ENCODE peak calls at places on chromosomes 13 and 19, in four cellular contexts. One of them, this sample, is unnamed. For H3K4me1, the result is how much of the 10 kb centered on the place peaks cover.

GRCh38 chr19:16875584-16876555 is 12.9 kb upstream of the F2RL3 start:
- DNase-seq in SJCRH30: no peak
- DNase-seq in thoracic aorta: no peak
- DNase-seq in SJSA1: no peak
- DNase-seq in this sample: no peak

GRCh38 chr13:80340643-80341097 is 256 bp downstream of the SPRY2 start:
- DNase-seq in SJSA1: peak
- DNase-seq in SJCRH30: no peak
- DNase-seq in thoracic aorta: no peak
- DNase-seq in this sample: no peak

GRCh38 chr19:3520166-3521103 is 14.3 kb downstream of the FZR1 start:
- DNase-seq in SJCRH30: no peak
- DNase-seq in SJSA1: no peak
- DNase-seq in thoracic aorta: no peak
- DNase-seq in this sample: peak

GRCh38 chr19:1064661-1065605 is 2.0 kb upstream of the ARHGAP45 start:
- DNase-seq in SJCRH30: no peak
- DNase-seq in thoracic aorta: no peak
- DNase-seq in SJSA1: peak
- DNase-seq in this sample: no peak

GRCh38 chr13:81907973-81908372 is 1567.0 kb upstream of the SPRY2 start:
- DNase-seq in SJSA1: no peak
- DNase-seq in thoracic aorta: no peak
- DNase-seq in SJCRH30: no peak
- DNase-seq in this sample: no peak

GRCh38 chr13:35984776-35985453 is 146.3 kb downstream of the DCLK1 start:
- DNase-seq in SJCRH30: peak
- DNase-seq in thoracic aorta: no peak
- DNase-seq in SJSA1: no peak
- DNase-seq in this sample: no peak

GRCh38 chr13:49190901-49191300 is 29.2 kb upstream of the MLNR start:
- DNase-seq in SJCRH30: no peak
- DNase-seq in thoracic aorta: no peak
- DNase-seq in SJSA1: no peak
- DNase-seq in this sample: no peak

GRCh38 chr19:5093297-5093858 is 124.5 kb downstream of the KDM4B start:
- DNase-seq in SJSA1: no peak
- DNase-seq in SJCRH30: peak
- DNase-seq in thoracic aorta: no peak
- DNase-seq in this sample: no peak

GRCh38 chr13:25848822-25849740 is 202.7 kb downstream of the SHISA2 start:
- DNase-seq in thoracic aorta: no peak
- DNase-seq in SJSA1: no peak
- DNase-seq in SJCRH30: peak
- DNase-seq in this sample: no peak

GRCh38 chr19:44722131-44723121 is 23.5 kb downstream of the CEACAM16 start:
- DNase-seq in SJSA1: no peak
- DNase-seq in SJCRH30: no peak
- DNase-seq in thoracic aorta: no peak
- DNase-seq in this sample: no peak

GRCh38 chr19:5857203-5858081 is 6.2 kb upstream of the FUT3 start:
- DNase-seq in SJCRH30: no peak
- DNase-seq in SJSA1: no peak
- DNase-seq in thoracic aorta: no peak
- DNase-seq in this sample: no peak

GRCh38 chr19:17530586-17530985 is 19.1 kb downstream of the PGLS start:
- DNase-seq in SJSA1: no peak
- DNase-seq in SJCRH30: peak
- DNase-seq in thoracic aorta: no peak
- DNase-seq in this sample: no peak

GRCh38 chr19:18298601-18299000 is 17.2 kb upstream of the JUND start:
- DNase-seq in SJCRH30: no peak
- DNase-seq in thoracic aorta: no peak
- DNase-seq in SJSA1: no peak
- DNase-seq in this sample: no peak

GRCh38 chr19:6078068-6078467 is 32.2 kb downstream of the RFX2 start:
- DNase-seq in thoracic aorta: no peak
- DNase-seq in SJSA1: no peak
- DNase-seq in SJCRH30: no peak
- DNase-seq in this sample: no peak

GRCh38 chr13:113929628-113930615 is 44.0 kb downstream of the C13orf46 start:
- DNase-seq in SJSA1: peak
- DNase-seq in thoracic aorta: peak
- DNase-seq in SJCRH30: no peak
- DNase-seq in this sample: no peak

GRCh38 chr19:17402982-17403855 is 2.2 kb downstream of the BST2 start:
- DNase-seq in SJCRH30: peak
- DNase-seq in thoracic aorta: no peak
- DNase-seq in SJSA1: no peak
- DNase-seq in this sample: no peak

GRCh38 chr13:113325779-113326178 is 28.7 kb downstream of the LAMP1 start:
- DNase-seq in thoracic aorta: no peak
- DNase-seq in SJCRH30: no peak
- DNase-seq in SJSA1: no peak
- DNase-seq in this sample: no peak

GRCh38 chr13:24217601-24218281 is 57.2 kb downstream of the SPATA13 start:
- DNase-seq in SJSA1: peak
- DNase-seq in thoracic aorta: no peak
- DNase-seq in SJCRH30: peak
- DNase-seq in this sample: no peak

GRCh38 chr13:95626768-95627167 is 17.7 kb downstream of the DZIP1 start:
- DNase-seq in thoracic aorta: no peak
- DNase-seq in SJSA1: no peak
- DNase-seq in SJCRH30: no peak
- DNase-seq in this sample: no peak
- H3K4me1 ChIP-seq in thoracic aorta: under half
- H3K4me1 ChIP-seq in SJSA1: under half
- H3K4me1 ChIP-seq in SJCRH30: under half
- H3K4me1 ChIP-seq in this sample: under half

GRCh38 chr19:47801270-47801669 is 3.1 kb downstream of the TPRX1 start:
- DNase-seq in SJCRH30: no peak
- DNase-seq in SJSA1: no peak
- DNase-seq in thoracic aorta: no peak
- DNase-seq in this sample: no peak
- H3K4me3 ChIP-seq in SJCRH30: no peak
- H3K4me3 ChIP-seq in SJSA1: no peak
- H3K4me3 ChIP-seq in thoracic aorta: no peak
- H3K4me3 ChIP-seq in this sample: no peak

GRCh38 chr19:37935341-37935740 is 28.3 kb downstream of the SIPA1L3 start:
- DNase-seq in thoracic aorta: no peak
- DNase-seq in SJCRH30: no peak
- DNase-seq in SJSA1: no peak
- DNase-seq in this sample: no peak

GRCh38 chr19:37931941-37932655 is 25.1 kb downstream of the SIPA1L3 start:
- DNase-seq in thoracic aorta: peak
- DNase-seq in SJSA1: no peak
- DNase-seq in SJCRH30: peak
- DNase-seq in this sample: peak

GRCh38 chr19:37933965-37934364 is 27.0 kb downstream of the SIPA1L3 start:
- DNase-seq in thoracic aorta: no peak
- DNase-seq in SJSA1: no peak
- DNase-seq in SJCRH30: no peak
- DNase-seq in this sample: no peak

GRCh38 chr19:37930416-37930815 is 23.4 kb downstream of the SIPA1L3 start:
- DNase-seq in SJSA1: no peak
- DNase-seq in thoracic aorta: no peak
- DNase-seq in SJCRH30: no peak
- DNase-seq in this sample: no peak

DNA sequence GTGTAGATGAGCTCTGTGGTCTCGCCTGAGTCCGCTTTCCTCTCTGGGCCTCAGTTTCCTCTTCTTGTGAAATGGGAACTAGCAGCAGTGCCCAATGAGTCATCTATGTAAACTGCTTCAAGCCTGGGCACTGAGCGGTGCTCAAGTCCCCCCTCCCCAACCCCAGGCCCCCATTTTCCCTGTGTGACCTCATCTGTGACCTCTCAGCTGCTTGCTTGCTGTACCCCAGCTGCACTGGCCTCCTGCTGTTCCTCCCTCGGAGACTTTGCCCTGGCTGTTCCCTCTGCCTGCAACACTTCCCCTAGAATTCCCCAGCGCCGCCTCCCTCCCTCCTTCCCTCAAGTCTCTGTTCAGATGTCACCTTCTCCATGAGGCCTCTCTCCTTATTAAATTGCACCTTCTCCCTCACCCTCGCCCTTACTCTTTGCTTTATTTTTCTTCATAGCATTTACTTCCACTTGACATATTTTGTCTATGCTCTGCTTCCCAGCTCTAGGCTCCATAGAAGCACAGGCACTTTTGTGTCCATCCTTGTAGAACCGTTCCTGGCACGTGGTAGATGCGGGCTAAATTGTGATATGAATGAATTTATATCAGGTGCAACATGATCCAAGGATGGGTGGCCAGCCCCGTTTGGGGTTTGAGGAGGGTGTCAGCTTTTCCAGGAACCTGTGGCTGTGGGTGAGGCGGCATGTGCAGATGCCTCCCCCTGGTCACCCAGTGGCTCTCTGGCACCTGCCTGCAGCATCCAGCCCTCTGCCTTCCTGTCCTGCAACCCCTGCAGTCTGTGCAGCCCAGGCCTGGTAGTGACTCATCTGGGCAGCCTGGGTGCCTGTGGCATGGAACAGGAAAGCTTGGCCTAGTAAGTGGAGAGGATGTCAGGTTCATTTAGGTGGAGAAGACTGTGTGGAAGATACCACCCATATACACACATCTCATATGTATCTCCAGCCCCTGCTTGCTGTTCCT is 26.3 kb downstream of the SIPA1L3 start:
- DNase-seq in SJCRH30: peak
- DNase-seq in thoracic aorta: no peak
- DNase-seq in SJSA1: no peak
- DNase-seq in this sample: no peak
- H3K4me1 ChIP-seq in SJCRH30: under half
- H3K4me1 ChIP-seq in thoracic aorta: under half
- H3K4me1 ChIP-seq in SJSA1: under half
- H3K4me1 ChIP-seq in this sample: under half

GRCh38 chr13:108375034-108375433 is 105.5 kb downstream of the TNFSF13B start:
- DNase-seq in thoracic aorta: no peak
- DNase-seq in SJSA1: no peak
- DNase-seq in SJCRH30: no peak
- DNase-seq in this sample: no peak
- H3K4me3 ChIP-seq in thoracic aorta: no peak
- H3K4me3 ChIP-seq in SJSA1: no peak
- H3K4me3 ChIP-seq in SJCRH30: no peak
- H3K4me3 ChIP-seq in this sample: no peak

GRCh38 chr13:99231726-99232125 is 26.5 kb downstream of the GPR18 start:
- DNase-seq in thoracic aorta: no peak
- DNase-seq in SJSA1: no peak
- DNase-seq in SJCRH30: no peak
- DNase-seq in this sample: no peak

GRCh38 chr13:99227331-99227900 is 26.8 kb downstream of the UBAC2 start:
- DNase-seq in SJCRH30: no peak
- DNase-seq in SJSA1: peak
- DNase-seq in thoracic aorta: no peak
- DNase-seq in this sample: no peak

GRCh38 chr13:99228737-99229691 is 28.4 kb downstream of the UBAC2 start:
- DNase-seq in SJCRH30: peak
- DNase-seq in SJSA1: peak
- DNase-seq in thoracic aorta: no peak
- DNase-seq in this sample: peak

GRCh38 chr13:99227909-99228688 is 27.4 kb downstream of the UBAC2 start:
- DNase-seq in thoracic aorta: no peak
- DNase-seq in SJSA1: no peak
- DNase-seq in SJCRH30: no peak
- DNase-seq in this sample: no peak

DNA sequence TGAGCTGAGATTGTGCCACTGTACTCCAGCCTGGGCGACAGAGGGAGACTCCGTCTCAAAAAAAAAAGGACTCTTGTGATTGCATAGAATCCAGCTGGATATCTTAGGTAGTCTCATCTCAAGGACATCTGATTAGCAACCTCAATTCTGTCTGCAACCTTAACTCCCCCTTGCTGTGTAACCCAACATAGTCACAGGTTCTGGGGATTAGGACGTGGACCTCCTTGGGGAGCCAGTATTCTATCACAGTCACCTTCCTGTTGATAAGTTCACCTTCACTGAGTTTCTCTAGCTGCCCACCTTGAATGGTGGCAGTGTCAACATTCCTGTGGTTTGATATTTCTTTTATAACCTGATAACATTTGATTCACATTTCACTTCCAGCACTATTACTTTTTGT is 27.2 kb downstream of the GPR18 start:
- DNase-seq in thoracic aorta: no peak
- DNase-seq in SJSA1: no peak
- DNase-seq in SJCRH30: no peak
- DNase-seq in this sample: no peak
- H3K4me1 ChIP-seq in thoracic aorta: under half
- H3K4me1 ChIP-seq in SJSA1: under half
- H3K4me1 ChIP-seq in SJCRH30: under half
- H3K4me1 ChIP-seq in this sample: under half

DNA sequence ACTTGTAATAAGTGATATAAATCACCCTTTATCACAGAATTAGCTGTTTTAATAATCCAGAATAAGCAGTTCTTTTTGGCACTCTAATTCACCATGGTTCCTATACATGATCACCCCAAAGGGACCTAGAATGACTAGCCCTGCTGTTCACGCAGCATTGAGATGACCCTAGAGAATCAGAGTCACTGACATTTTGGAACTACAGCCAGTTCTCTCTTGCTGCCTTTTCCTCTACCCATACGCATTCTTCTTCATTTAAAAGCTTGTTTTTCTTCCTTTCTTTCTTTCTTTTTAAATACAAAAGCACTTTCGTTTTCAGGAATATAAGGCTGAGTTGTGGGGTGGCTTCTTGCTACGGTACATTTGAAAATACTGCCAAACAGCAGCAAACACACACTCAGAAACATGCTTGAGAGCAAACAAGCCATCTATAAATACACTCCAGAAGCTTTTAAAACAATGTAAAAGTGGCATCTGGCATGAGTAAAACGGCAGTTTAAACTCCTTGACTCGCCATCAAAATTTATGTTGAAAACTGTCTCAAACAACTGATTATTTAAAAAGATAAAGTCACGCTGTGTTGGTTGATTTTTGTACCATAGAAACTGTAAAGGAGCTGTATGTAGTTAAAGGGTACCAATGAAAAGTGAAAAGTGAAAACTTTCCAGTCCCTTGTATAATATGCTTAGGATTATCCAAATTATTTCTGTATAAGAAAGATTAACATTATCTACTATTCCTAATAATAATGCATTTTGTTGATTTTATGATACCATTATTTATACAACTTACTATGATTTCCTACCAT is 95.6 kb downstream of the PCDH9 start:
- DNase-seq in thoracic aorta: no peak
- DNase-seq in SJSA1: peak
- DNase-seq in SJCRH30: peak
- DNase-seq in this sample: no peak
- H3K4me3 ChIP-seq in thoracic aorta: peak
- H3K4me3 ChIP-seq in SJSA1: peak
- H3K4me3 ChIP-seq in SJCRH30: peak
- H3K4me3 ChIP-seq in this sample: peak

GRCh38 chr19:14520543-14520942 is 2.3 kb upstream of the DNAJB1 start:
- DNase-seq in SJCRH30: no peak
- DNase-seq in SJSA1: no peak
- DNase-seq in thoracic aorta: no peak
- DNase-seq in this sample: no peak
- H3K4me1 ChIP-seq in SJCRH30: under half
- H3K4me1 ChIP-seq in SJSA1: under half
- H3K4me1 ChIP-seq in thoracic aorta: under half
- H3K4me1 ChIP-seq in this sample: under half